ENCODE peak calls at places on chromosomes 1 and 21, in five cellular contexts. F, S, A, X and N are unnamed samples.
A peak's percentile ranks its signal among the peaks of the same experiment; 100 is the strongest.

GRCh38 chr1:17540255-17541001 is 930 bp downstream of the ARHGEF10L start:
- DNase-seq in X (no peak), A (no peak), F (no peak), S (peak; percentile 97), N (peak; percentile 76)

GRCh38 chr1:78005755-78006154 is 1.0 kb downstream of the DNAJB4 start:
- DNase-seq in S (peak; percentile 69), F (no peak), X (peak; percentile 93), A (no peak), N (peak; percentile 47)

GRCh38 chr1:53557369-53557768 is 98.2 kb downstream of the DMRTB1 start:
- DNase-seq in F (no peak), S (no peak), X (no peak), A (no peak), N (no peak)

GRCh38 chr21:34916446-34916845 is 132.7 kb downstream of the RUNX1 start:
- DNase-seq in A (no peak), X (no peak), F (no peak), S (no peak), N (peak; percentile 23)

GRCh38 chr1:225794954-225795353 is 15.0 kb upstream of the EPHX1 start:
- DNase-seq in F (no peak), X (no peak), A (no peak), S (no peak), N (no peak)

GRCh38 chr1:29171089-29171488 is 10.6 kb downstream of the SRSF4 start:
- DNase-seq in F (no peak), X (no peak), S (peak; percentile 19), A (no peak), N (no peak)

GRCh38 chr1:223364685-223365382 is 858 bp upstream of the SUSD4 start:
- DNase-seq in S (peak; percentile 68), X (no peak), A (peak; percentile 2), F (peak; percentile 45), N (no peak)

GRCh38 chr1:231039161-231040018 is 664 bp downstream of the FAM89A start:
- DNase-seq in X (no peak), A (peak; percentile 22), S (no peak), F (no peak), N (peak; percentile 74)

GRCh38 chr1:44632511-44633072 is 41.7 kb downstream of the TMEM53 start:
- DNase-seq in X (no peak), A (no peak), F (no peak), S (no peak), N (no peak)

GRCh38 chr1:205746757-205747412 is 3.1 kb downstream of the NUCKS1 start:
- DNase-seq in S (no peak), F (no peak), X (no peak), A (no peak), N (no peak)

GRCh38 chr1:53328490-53329182 is 766 bp upstream of the LRP8 start:
- DNase-seq in F (no peak), X (no peak), A (no peak), S (no peak), N (no peak)

GRCh38 chr1:228294717-228295116 is 86.9 kb downstream of the OBSCN start:
- DNase-seq in F (no peak), X (no peak), A (no peak), S (no peak), N (no peak)

GRCh38 chr1:28832966-28833365 is 21.0 kb downstream of the OPRD1 start:
- DNase-seq in X (no peak), F (no peak), S (no peak), A (no peak), N (no peak)

GRCh38 chr1:25640646-25641328 is 24.2 kb downstream of the MAN1C1 start:
- DNase-seq in X (no peak), F (no peak), S (no peak), A (no peak), N (no peak)

GRCh38 chr1:217674330-217674729 is 43.2 kb downstream of the SPATA17 start:
- DNase-seq in F (no peak), X (no peak), S (no peak), A (no peak), N (no peak)

GRCh38 chr1:11473635-11474034 is 5.3 kb upstream of the DISP3 start:
- DNase-seq in X (no peak), F (no peak), A (no peak), S (no peak), N (peak; percentile 39)

GRCh38 chr21:35711213-35711612 is 349.1 kb downstream of the SETD4 start:
- DNase-seq in A (no peak), F (no peak), X (no peak), S (no peak), N (no peak)

GRCh38 chr1:25821630-25822091 is 1.9 kb downstream of the MTFR1L start:
- DNase-seq in A (no peak), S (no peak), F (no peak), X (no peak), N (peak; percentile 57)

GRCh38 chr1:211944733-211945500 is 90.4 kb downstream of the INTS7 start:
- DNase-seq in S (peak; percentile 74), A (no peak), X (peak; percentile 34), F (no peak), N (peak; percentile 26)

GRCh38 chr1:89945852-89946476 is 48.9 kb upstream of the ZNF326 start:
- DNase-seq in S (no peak), X (no peak), A (no peak), F (no peak), N (no peak)

GRCh38 chr1:205009666-205010065 is 33.3 kb upstream of the CNTN2 start:
- DNase-seq in S (no peak), A (no peak), F (no peak), X (no peak), N (no peak)

GRCh38 chr1:163864207-163864606 is 542.5 kb downstream of the NUF2 start:
- DNase-seq in X (no peak), S (no peak), A (no peak), F (no peak), N (no peak)

GRCh38 chr1:204731509-204731908 is 46.0 kb upstream of the LRRN2 start:
- DNase-seq in F (peak; percentile 41), S (no peak), A (no peak), X (no peak), N (no peak)

GRCh38 chr1:171715813-171716251 is 26.0 kb downstream of the VAMP4 start:
- DNase-seq in X (no peak), S (peak; percentile 54), F (no peak), A (no peak), N (no peak)

GRCh38 chr1:154320882-154321608 is at the start of gene AQP10:
- DNase-seq in S (no peak), X (no peak), F (no peak), A (no peak), N (no peak)

GRCh38 chr1:13482600-13482999 is 31.2 kb downstream of the LRRC38 start:
- DNase-seq in S (no peak), A (no peak), X (no peak), F (no peak), N (no peak)

GRCh38 chr1:160261526-160261877 is 847 bp downstream of the DCAF8 start:
- DNase-seq in A (peak; percentile 31), S (no peak), X (peak; percentile 53), F (peak; percentile 33), N (peak; percentile 77)

GRCh38 chr1:92910081-92910480 is 51.2 kb downstream of the DIPK1A start:
- DNase-seq in F (no peak), A (no peak), S (no peak), X (no peak), N (no peak)